ENCODE peak calls at places on chromosomes 6 and 20, in five cellular contexts. Q is HepG2, S is lower lobe of right lung, W is lung, J is transverse colon. C is an unnamed sample.

GRCh38 chr6:18047406-18047805 is 60.0 kb upstream of the KIF13A start:
- DNase-seq in Q (no peak), S (no peak), J (no peak), W (no peak), C (no peak)

GRCh38 chr20:23622839-23623343 is 14.9 kb downstream of the CST3 start:
- DNase-seq in S (peak; percentile 67), Q (peak; percentile 72), J (peak; percentile 68), W (peak; percentile 70), C (peak; percentile 41)

GRCh38 chr6:15026832-15027231 is 219.0 kb upstream of the JARID2 start:
- DNase-seq in W (peak; percentile 32), Q (peak; percentile 78), S (no peak), J (no peak), C (peak; percentile 7)

GRCh38 chr6:166737231-166737630 is 110.2 kb upstream of the RPS6KA2 start:
- DNase-seq in Q (no peak), W (no peak), J (no peak), S (no peak), C (no peak)

GRCh38 chr6:137145421-137145820 is 28.0 kb downstream of the IL22RA2 start:
- DNase-seq in S (no peak), W (no peak), Q (no peak), J (no peak), C (no peak)

GRCh38 chr6:69827491-69827890 is 30.7 kb upstream of the LMBRD1 start:
- DNase-seq in Q (no peak), W (no peak), S (no peak), J (no peak), C (no peak)

GRCh38 chr6:52420668-52421358 is 671 bp downstream of the EFHC1 start:
- DNase-seq in S (no peak), Q (peak; percentile 76), W (no peak), J (peak; percentile 20), C (no peak)

GRCh38 chr6:157557541-157557940 is 176.6 kb downstream of the ZDHHC14 start:
- DNase-seq in J (no peak), S (no peak), W (no peak), Q (no peak), C (no peak)

GRCh38 chr20:48791014-48791413 is 36.8 kb downstream of the PREX1 start:
- DNase-seq in S (no peak), W (no peak), J (no peak), Q (no peak), C (peak; percentile 27)

GRCh38 chr20:59007758-59008511 is 881 bp upstream of the CTSZ start:
- DNase-seq in W (peak; percentile 63), S (peak; percentile 81), Q (no peak), J (peak; percentile 72), C (peak; percentile 39)

GRCh38 chr20:63858393-63859165 is 2.7 kb upstream of the ABHD16B start:
- DNase-seq in W (no peak), S (no peak), J (no peak), Q (peak; percentile 79), C (no peak)

GRCh38 chr6:116500969-116501433 is 10.4 kb upstream of the CALHM5 start:
- DNase-seq in S (no peak), Q (no peak), J (no peak), W (no peak), C (no peak)

GRCh38 chr6:45310118-45310788 is 17.9 kb upstream of the RUNX2 start:
- DNase-seq in J (no peak), W (no peak), S (no peak), Q (no peak), C (no peak)

GRCh38 chr6:146887447-146888077 is 288.8 kb downstream of the ADGB start:
- DNase-seq in W (no peak), J (no peak), S (no peak), Q (peak; percentile 11), C (no peak)

GRCh38 chr20:63366658-63367360 is 5.7 kb upstream of the CHRNA4 start:
- DNase-seq in W (no peak), J (no peak), S (no peak), Q (no peak), C (peak; percentile 35)

GRCh38 chr20:5390719-5391118 is 74.0 kb upstream of the PROKR2 start:
- DNase-seq in Q (no peak), W (no peak), S (no peak), J (no peak), C (no peak)

GRCh38 chr6:73285674-73286283 is 22.8 kb upstream of the KHDC1 start:
- DNase-seq in Q (peak; percentile 25), J (no peak), W (no peak), S (no peak), C (no peak)

GRCh38 chr6:3195695-3196497 is 31.6 kb downstream of the TUBB2B start:
- DNase-seq in S (no peak), Q (peak; percentile 90), J (no peak), W (no peak), C (no peak)

GRCh38 chr6:165655191-165655590 is 7.8 kb downstream of the PDE10A start:
- DNase-seq in Q (no peak), S (no peak), J (no peak), W (no peak), C (no peak)

GRCh38 chr6:46029602-46030001 is 13.9 kb upstream of the CLIC5 start:
- DNase-seq in W (no peak), Q (no peak), S (no peak), J (no peak), C (no peak)

GRCh38 chr20:50192364-50193168 is 1.9 kb downstream of the CEBPB start:
- DNase-seq in S (peak; percentile 89), W (peak; percentile 90), Q (peak; percentile 92), J (peak; percentile 85), C (peak; percentile 82)

GRCh38 chr6:170083236-170084051 is 207.4 kb downstream of the DLL1 start:
- DNase-seq in S (peak; percentile 35), W (no peak), Q (no peak), J (peak; percentile 6), C (no peak)

GRCh38 chr6:136669299-136669699 is 119.1 kb upstream of the MAP7 start:
- DNase-seq in Q (peak; percentile 19), J (no peak), S (no peak), W (no peak), C (peak; percentile 25)

GRCh38 chr6:130417951-130418350 is 52.1 kb downstream of the TMEM200A start:
- DNase-seq in J (no peak), Q (no peak), S (no peak), W (no peak), C (no peak)

GRCh38 chr20:37389844-37390275 is 43.9 kb downstream of the SRC start:
- DNase-seq in J (no peak), W (no peak), Q (no peak), S (peak; percentile 29), C (no peak)

GRCh38 chr6:107202876-107203468 is 87.7 kb upstream of the BEND3 start:
- DNase-seq in J (no peak), Q (no peak), W (peak; percentile 37), S (no peak), C (peak; percentile 79)

GRCh38 chr6:44263357-44264100 is 1.8 kb downstream of the NFKBIE start:
- DNase-seq in S (no peak), W (no peak), Q (no peak), J (peak; percentile 33), C (no peak)

GRCh38 chr6:169850746-169851145 is 99.3 kb downstream of the ERMARD start:
- DNase-seq in W (no peak), S (no peak), Q (no peak), J (no peak), C (no peak)

DNA sequence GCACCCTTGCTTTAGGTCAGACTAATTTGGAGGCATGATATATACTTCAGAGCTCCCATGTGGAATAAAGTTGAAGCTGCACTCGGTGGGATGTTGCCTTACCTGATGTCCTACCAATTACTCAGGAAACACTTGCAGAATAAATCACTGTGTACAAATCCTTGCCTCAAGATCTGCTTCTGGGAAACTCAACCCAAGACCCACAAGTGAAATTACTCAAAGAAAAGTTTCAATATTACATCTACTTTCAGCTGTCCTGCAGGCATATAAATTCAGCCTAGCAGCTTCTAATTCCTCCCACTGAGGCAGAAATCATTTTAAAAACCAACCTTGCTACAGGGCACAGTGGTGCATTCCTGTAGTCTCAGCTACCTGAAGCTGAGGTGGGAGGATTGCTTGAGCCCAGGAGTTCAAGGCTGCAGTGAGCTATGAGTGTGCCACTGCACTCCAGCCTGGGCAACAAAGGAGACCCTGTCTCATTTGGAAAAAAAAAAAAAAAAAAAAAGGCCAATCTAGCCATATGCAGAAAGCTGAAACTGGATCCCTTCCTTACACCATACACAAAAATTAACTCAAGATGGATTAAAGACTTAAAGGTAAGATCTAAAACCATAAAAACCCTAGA is 20.7 kb upstream of the DCDC2 start:
- DNase-seq in W (no peak), Q (peak; percentile 45), J (no peak), S (no peak), C (no peak)
- H3K4me1 ChIP-seq in W (no peaks in the 10 kb centered on the region), Q (peaks cover 48% of the 10 kb centered on the region), J (no peaks in the 10 kb centered on the region), S (no peaks in the 10 kb centered on the region), C (no peaks in the 10 kb centered on the region)

GRCh38 chr20:3744806-3745685 is 12.6 kb downstream of the HSPA12B start:
- DNase-seq in J (peak; percentile 71), S (peak; percentile 92), W (peak; percentile 88), Q (peak; percentile 74), C (peak; percentile 65)
- TF ChIP-seq CTCF in J (no peak), S (no peak), W (no peak), Q (peak; percentile 47), C (no peak)

GRCh38 chr6:111586554-111586953 is 19.1 kb downstream of the TRAF3IP2 start:
- DNase-seq in S (no peak), J (no peak), W (no peak), Q (no peak), C (no peak)

GRCh38 chr6:111583986-111584385 is 21.7 kb downstream of the TRAF3IP2 start:
- DNase-seq in J (no peak), S (no peak), Q (no peak), W (no peak), C (no peak)

GRCh38 chr6:111588366-111588765 is 17.3 kb downstream of the TRAF3IP2 start:
- DNase-seq in S (no peak), J (no peak), Q (no peak), W (no peak), C (no peak)

GRCh38 chr6:111585241-111585968 is 20.3 kb downstream of the TRAF3IP2 start:
- DNase-seq in W (no peak), S (no peak), Q (no peak), J (no peak), C (no peak)

DNA sequence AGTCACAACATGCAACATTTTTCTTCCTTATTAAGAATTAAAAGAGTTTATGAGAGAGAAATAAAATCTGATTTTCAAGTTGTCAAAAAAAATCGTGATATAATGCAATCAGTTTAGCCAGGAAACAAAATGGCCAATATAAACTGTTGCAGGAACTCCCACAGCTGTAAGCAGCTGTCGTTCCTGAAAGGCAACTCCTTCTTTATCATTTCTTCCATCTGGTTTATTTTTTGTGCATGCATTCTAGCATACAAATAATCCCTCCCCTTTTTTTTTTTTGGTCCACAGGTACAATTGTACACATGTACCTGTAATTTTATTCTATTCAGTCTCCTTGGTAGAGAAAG is 19.7 kb downstream of the TRAF3IP2 start:
- DNase-seq in S (no peak), J (no peak), Q (no peak), W (no peak), C (no peak)
- H3K4me1 ChIP-seq in S (peaks cover 81% of the 10 kb centered on the region), J (peaks cover 11% of the 10 kb centered on the region), Q (peaks cover 15% of the 10 kb centered on the region), W (peaks cover 16% of the 10 kb centered on the region), C (peaks cover 6% of the 10 kb centered on the region)

DNA sequence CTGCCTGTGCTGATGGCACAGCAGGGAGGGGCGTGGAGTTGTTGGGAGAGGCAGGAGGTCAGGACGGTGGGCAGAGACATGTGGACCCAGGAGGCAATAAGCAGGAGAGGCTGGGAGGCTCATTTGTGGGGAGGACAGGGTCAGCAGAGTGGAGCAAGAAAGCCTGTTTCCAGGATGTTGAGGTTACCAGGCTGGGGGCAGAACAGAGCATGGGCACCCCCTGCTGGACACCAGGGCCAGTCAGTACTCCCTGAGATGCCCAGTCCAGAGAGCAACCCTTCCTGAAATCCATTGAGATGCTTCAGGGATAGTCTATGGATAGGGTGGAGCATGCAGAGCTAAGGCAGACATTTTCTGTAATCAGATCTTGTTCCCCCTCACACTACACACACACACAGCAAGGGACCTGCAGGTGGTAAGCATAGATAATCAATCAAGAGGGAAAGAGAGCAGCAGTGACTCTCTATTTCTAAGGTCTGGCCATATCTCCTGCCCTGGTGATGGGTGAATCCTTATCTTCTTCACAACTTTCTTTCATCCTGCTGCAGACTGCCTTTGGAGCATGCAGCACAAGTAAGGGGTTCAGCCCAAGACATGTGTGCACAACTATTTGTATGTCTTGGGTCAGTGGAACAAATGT is 41.7 kb downstream of the MOCS1 start:
- DNase-seq in J (peak; percentile 66), W (peak; percentile 67), S (peak; percentile 73), Q (peak; percentile 50), C (peak; percentile 69)
- TF ChIP-seq CTCF in J (peak; percentile 61), W (peak; percentile 37), S (peak; percentile 68), Q (peak; percentile 89), C (peak; percentile 67)